ENCODE peak calls at places on chromosomes 5 and 9, in eight cellular contexts. J, I, S, H, M, B, A and V are unnamed samples.

GRCh38 chr5:1421521-1422341 is 23.5 kb downstream of the SLC6A3 start:
- DNase-seq in B (peak; percentile 11), A (no peak), I (no peak), H (no peak), M (no peak), S (no peak), J (no peak), V (no peak)

GRCh38 chr5:125277494-125278154 is 531.2 kb upstream of the ZNF608 start:
- DNase-seq in H (peak; percentile 93), B (no peak), I (no peak), S (no peak), J (no peak), M (no peak), A (no peak), V (no peak)

GRCh38 chr5:36055984-36056383 is 10.7 kb downstream of the UGT3A2 start:
- DNase-seq in S (no peak), A (no peak), M (no peak), B (no peak), I (no peak), J (no peak), H (no peak), V (no peak)

GRCh38 chr9:15735083-15735974 is 182.5 kb downstream of the CCDC171 start:
- DNase-seq in B (no peak), I (no peak), J (no peak), H (peak; percentile 86), S (no peak), A (no peak), M (no peak), V (no peak)

GRCh38 chr9:27386759-27387158 is 89.8 kb upstream of the EQTN start:
- DNase-seq in S (no peak), B (no peak), A (no peak), J (no peak), H (no peak), I (no peak), M (no peak), V (no peak)

GRCh38 chr5:123283031-123283430 is 140.2 kb downstream of the CEP120 start:
- DNase-seq in I (no peak), B (no peak), M (no peak), S (no peak), H (peak; percentile 19), A (no peak), J (no peak), V (no peak)

GRCh38 chr5:16345454-16345853 is 120.1 kb downstream of the ZNF622 start:
- DNase-seq in B (no peak), M (no peak), S (no peak), H (peak; percentile 29), J (no peak), I (no peak), A (no peak), V (peak; percentile 49)

GRCh38 chr9:97388721-97389238 is 23.1 kb upstream of the TDRD7 start:
- DNase-seq in B (no peak), A (no peak), M (no peak), H (peak; percentile 51), I (no peak), S (no peak), J (no peak), V (no peak)

GRCh38 chr9:69168709-69169217 is 5.3 kb upstream of the TJP2 start:
- DNase-seq in I (peak; percentile 84), J (no peak), A (no peak), H (peak; percentile 82), S (peak; percentile 27), B (no peak), M (no peak), V (no peak)

GRCh38 chr5:176734756-176735342 is 75.5 kb upstream of the UNC5A start:
- DNase-seq in H (no peak), A (no peak), B (no peak), J (peak; percentile 30), M (no peak), I (no peak), S (no peak), V (peak; percentile 4)

GRCh38 chr9:125841444-125841843 is 94.3 kb downstream of the PBX3 start:
- DNase-seq in H (no peak), S (no peak), J (no peak), M (no peak), I (no peak), A (no peak), B (no peak), V (no peak)

GRCh38 chr5:6419340-6419852 is 29.3 kb upstream of the UBE2QL1 start:
- DNase-seq in S (no peak), J (no peak), I (no peak), M (no peak), A (no peak), B (no peak), H (peak; percentile 97), V (no peak)

GRCh38 chr9:35962126-35962906 is 4.4 kb upstream of the OR2S2 start:
- DNase-seq in M (no peak), J (no peak), H (peak; percentile 56), S (peak; percentile 70), A (no peak), I (peak; percentile 35), B (peak; percentile 49), V (peak; percentile 70)

GRCh38 chr5:24161559-24161958 is 483.2 kb downstream of the CDH10 start:
- DNase-seq in B (no peak), A (no peak), H (peak; percentile 86), S (no peak), J (no peak), I (no peak), M (no peak), V (no peak)

GRCh38 chr5:151461312-151461711 is 13.9 kb downstream of the SLC36A1 start:
- DNase-seq in S (no peak), H (no peak), I (no peak), A (no peak), M (no peak), B (no peak), J (no peak), V (no peak)

GRCh38 chr5:7047862-7048261 is 334.6 kb downstream of the TENT4A start:
- DNase-seq in M (no peak), J (no peak), B (no peak), S (no peak), A (no peak), I (no peak), H (no peak), V (no peak)

GRCh38 chr9:99576830-99577229 is 244.9 kb upstream of the NR4A3 start:
- DNase-seq in I (no peak), H (no peak), B (no peak), A (no peak), S (no peak), M (no peak), J (no peak), V (no peak)

GRCh38 chr9:127796225-127796813 is 6.4 kb upstream of the FPGS start:
- DNase-seq in J (no peak), B (no peak), S (peak; percentile 75), I (peak; percentile 83), A (no peak), H (peak; percentile 5), M (no peak), V (no peak)

GRCh38 chr5:5104550-5104949 is 35.6 kb upstream of the ADAMTS16 start:
- DNase-seq in B (no peak), M (no peak), S (no peak), I (no peak), H (peak; percentile 52), A (no peak), J (no peak), V (no peak)

DNA sequence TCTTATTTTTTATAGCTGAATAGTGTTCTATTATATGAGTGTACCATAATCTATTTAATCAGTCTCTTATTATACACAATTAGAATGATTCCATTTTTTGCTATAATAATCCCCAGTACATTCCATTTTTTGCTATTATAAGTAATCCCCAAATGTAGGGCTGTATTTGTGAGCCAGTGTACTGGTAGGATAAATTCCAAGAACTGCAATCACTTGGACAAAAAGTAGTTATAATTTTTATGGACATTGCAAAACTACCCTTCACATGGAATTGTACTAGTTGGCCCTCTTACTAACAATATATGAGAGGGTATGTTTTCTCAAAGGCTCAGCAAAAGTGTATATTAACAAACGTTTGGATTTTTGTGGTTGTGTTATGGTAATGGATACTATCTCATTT is 481.7 kb upstream of the CLINT1 start:
- DNase-seq in B (no peak), I (no peak), A (no peak), S (no peak), J (no peak), M (no peak), H (no peak), V (no peak)
- H3K9me3 ChIP-seq in B (peaks cover 6% of the 10 kb centered on the region), I (no peaks in the 10 kb centered on the region), A (no peaks in the 10 kb centered on the region), S (peaks cover 8% of the 10 kb centered on the region), J (peaks cover 8% of the 10 kb centered on the region), M (no peaks in the 10 kb centered on the region), H (peaks cover 7% of the 10 kb centered on the region), V (no peaks in the 10 kb centered on the region)

DNA sequence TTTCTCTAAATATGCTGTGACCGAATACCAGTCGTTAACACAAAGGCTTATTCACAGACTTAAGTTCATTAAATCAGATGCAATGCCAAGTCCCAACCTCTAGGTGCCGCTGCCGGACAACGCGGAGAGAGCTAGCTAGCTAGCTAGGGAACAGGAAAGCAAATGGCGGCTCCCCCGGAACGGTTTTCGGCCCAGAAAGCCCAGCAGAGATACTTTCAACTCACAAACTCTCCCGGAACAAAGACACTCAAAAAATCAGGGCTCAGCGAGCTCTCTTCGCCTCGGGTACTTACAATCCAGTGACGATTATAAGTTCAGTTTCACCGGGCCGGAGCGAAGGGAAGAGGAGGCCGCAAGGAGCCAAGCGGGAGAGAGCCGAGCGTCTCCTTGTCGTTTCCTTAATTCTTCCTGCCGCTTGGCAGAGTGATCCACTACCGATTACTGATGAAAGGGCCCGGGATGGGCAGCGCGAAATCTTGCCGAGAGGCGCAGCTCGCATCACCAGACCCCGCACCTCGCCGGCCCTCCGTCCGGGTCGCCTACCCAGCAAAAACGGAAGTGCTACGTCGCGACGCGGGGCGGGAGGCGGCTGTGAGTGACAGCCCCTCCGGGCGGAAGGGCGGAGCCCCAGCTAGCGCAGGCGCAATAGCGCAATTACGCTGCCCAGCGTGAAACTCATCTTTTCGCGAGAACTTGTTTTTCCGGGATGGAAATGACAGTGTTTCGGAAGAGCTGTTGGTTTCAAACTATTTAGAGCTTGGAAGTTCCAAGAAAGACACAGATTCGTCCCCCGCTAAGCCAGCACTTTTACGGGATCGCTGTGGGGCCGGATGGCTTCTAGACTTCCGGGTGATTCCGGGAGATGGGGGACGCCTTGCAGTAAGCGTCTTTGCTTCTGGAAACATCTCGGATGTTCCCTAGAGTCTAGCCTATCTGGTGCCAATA is at the start of gene TAF7:
- DNase-seq in H (peak; percentile 85), B (peak; percentile 91), J (peak; percentile 90), M (peak; percentile 86), A (peak; percentile 47), I (peak; percentile 80), S (peak; percentile 93), V (peak; percentile 96)
- H3K9me3 ChIP-seq in H (peaks cover 38% of the 10 kb centered on the region), B (peaks cover 48% of the 10 kb centered on the region), J (peaks cover 81% of the 10 kb centered on the region), M (peaks cover 26% of the 10 kb centered on the region), A (peaks cover 48% of the 10 kb centered on the region), I (peaks cover 12% of the 10 kb centered on the region), S (peaks cover 73% of the 10 kb centered on the region), V (peaks cover 11% of the 10 kb centered on the region)

DNA sequence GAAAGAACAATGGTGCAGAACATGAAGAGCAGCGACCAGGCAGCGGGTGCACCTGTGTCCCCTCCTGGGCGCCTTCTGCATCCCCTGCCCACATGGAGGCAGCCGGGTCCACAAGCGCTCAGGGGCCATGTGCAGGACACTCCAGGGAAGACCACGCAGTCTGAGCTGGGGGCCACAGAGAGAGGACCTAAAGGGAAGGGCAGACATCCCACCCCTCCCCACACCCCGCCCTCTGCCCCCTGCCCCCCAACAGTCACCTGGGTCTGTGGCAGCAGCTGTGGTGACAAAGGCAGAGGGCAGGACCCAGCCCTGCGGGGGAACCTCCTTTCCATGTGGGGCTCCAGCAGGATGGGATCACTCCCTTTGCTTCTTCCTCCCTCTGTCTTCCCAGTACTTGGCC is 805.7 kb downstream of the CDH9 start:
- DNase-seq in S (no peak), B (no peak), M (no peak), I (no peak), A (no peak), H (no peak), J (no peak), V (no peak)
- H3K9me3 ChIP-seq in S (peaks cover 16% of the 10 kb centered on the region), B (no peaks in the 10 kb centered on the region), M (no peaks in the 10 kb centered on the region), I (no peaks in the 10 kb centered on the region), A (no peaks in the 10 kb centered on the region), H (no peaks in the 10 kb centered on the region), J (no peaks in the 10 kb centered on the region), V (no peaks in the 10 kb centered on the region)

GRCh38 chr5:110225949-110226348 is 500.5 kb downstream of the TMEM232 start:
- DNase-seq in S (no peak), A (no peak), I (no peak), J (no peak), M (no peak), B (no peak), H (no peak), V (no peak)
- H3K9me3 ChIP-seq in S (peaks cover 67% of the 10 kb centered on the region), A (peaks cover 6% of the 10 kb centered on the region), I (no peaks in the 10 kb centered on the region), J (peaks cover 55% of the 10 kb centered on the region), M (no peaks in the 10 kb centered on the region), B (peaks cover 12% of the 10 kb centered on the region), H (peaks cover 3% of the 10 kb centered on the region), V (no peaks in the 10 kb centered on the region)